ENCODE peak calls at places on chromosomes 7 and 10, in six cellular contexts. One of them, this sample, is unnamed.

GRCh38 chr7:134188311-134188710 is 61.2 kb downstream of the LRGUK start:
- DNase-seq in GOT3: no peak
- DNase-seq in adrenal gland: no peak
- DNase-seq in effector memory CD8-positive, alpha-beta T cell: no peak
- DNase-seq in left ventricle myocardium inferior: no peak
- DNase-seq in NCI-H1092 treated with DMSO at 0.1 percent for 48 hours: no peak
- DNase-seq in this sample: no peak

GRCh38 chr10:128747556-128748335 is 621.5 kb upstream of the MKI67 start:
- DNase-seq in adrenal gland: no peak
- DNase-seq in effector memory CD8-positive, alpha-beta T cell: no peak
- DNase-seq in left ventricle myocardium inferior: no peak
- DNase-seq in GOT3: no peak
- DNase-seq in NCI-H1092 treated with DMSO at 0.1 percent for 48 hours: no peak
- DNase-seq in this sample: no peak

GRCh38 chr10:102517553-102517952 is 13.8 kb downstream of the SUFU start:
- DNase-seq in GOT3: no peak
- DNase-seq in effector memory CD8-positive, alpha-beta T cell: no peak
- DNase-seq in NCI-H1092 treated with DMSO at 0.1 percent for 48 hours: no peak
- DNase-seq in adrenal gland: no peak
- DNase-seq in left ventricle myocardium inferior: no peak
- DNase-seq in this sample: no peak

GRCh38 chr7:92621641-92622429 is 31.6 kb upstream of the FAM133B start:
- DNase-seq in effector memory CD8-positive, alpha-beta T cell: no peak
- DNase-seq in NCI-H1092 treated with DMSO at 0.1 percent for 48 hours: no peak
- DNase-seq in adrenal gland: no peak
- DNase-seq in GOT3: no peak
- DNase-seq in left ventricle myocardium inferior: no peak
- DNase-seq in this sample: no peak

GRCh38 chr10:52818019-52818418 is 45.4 kb upstream of the MBL2 start:
- DNase-seq in left ventricle myocardium inferior: no peak
- DNase-seq in GOT3: no peak
- DNase-seq in effector memory CD8-positive, alpha-beta T cell: no peak
- DNase-seq in NCI-H1092 treated with DMSO at 0.1 percent for 48 hours: peak; percentile 1
- DNase-seq in adrenal gland: no peak
- DNase-seq in this sample: peak; percentile 76

GRCh38 chr7:73741600-73741999 is 3.0 kb upstream of the ABHD11 start:
- DNase-seq in adrenal gland: no peak
- DNase-seq in NCI-H1092 treated with DMSO at 0.1 percent for 48 hours: peak; percentile 79
- DNase-seq in GOT3: no peak
- DNase-seq in left ventricle myocardium inferior: no peak
- DNase-seq in effector memory CD8-positive, alpha-beta T cell: no peak
- DNase-seq in this sample: no peak

GRCh38 chr7:36916116-36916515 is 191.8 kb upstream of the AOAH start:
- DNase-seq in NCI-H1092 treated with DMSO at 0.1 percent for 48 hours: no peak
- DNase-seq in left ventricle myocardium inferior: no peak
- DNase-seq in GOT3: no peak
- DNase-seq in effector memory CD8-positive, alpha-beta T cell: no peak
- DNase-seq in adrenal gland: no peak
- DNase-seq in this sample: no peak

GRCh38 chr7:32175099-32175498 is 104.9 kb upstream of the PDE1C start:
- DNase-seq in effector memory CD8-positive, alpha-beta T cell: no peak
- DNase-seq in GOT3: no peak
- DNase-seq in adrenal gland: no peak
- DNase-seq in left ventricle myocardium inferior: no peak
- DNase-seq in NCI-H1092 treated with DMSO at 0.1 percent for 48 hours: no peak
- DNase-seq in this sample: no peak

GRCh38 chr7:157474685-157475084 is 137.9 kb downstream of the DNAJB6 start:
- DNase-seq in NCI-H1092 treated with DMSO at 0.1 percent for 48 hours: no peak
- DNase-seq in left ventricle myocardium inferior: no peak
- DNase-seq in adrenal gland: no peak
- DNase-seq in GOT3: no peak
- DNase-seq in effector memory CD8-positive, alpha-beta T cell: no peak
- DNase-seq in this sample: peak; percentile 62

GRCh38 chr10:29642996-29643395 is 8.2 kb upstream of the SVIL start:
- DNase-seq in NCI-H1092 treated with DMSO at 0.1 percent for 48 hours: no peak
- DNase-seq in left ventricle myocardium inferior: no peak
- DNase-seq in GOT3: no peak
- DNase-seq in effector memory CD8-positive, alpha-beta T cell: no peak
- DNase-seq in adrenal gland: peak; percentile 43
- DNase-seq in this sample: no peak

GRCh38 chr10:69721690-69722310 is 79.9 kb upstream of the COL13A1 start:
- DNase-seq in NCI-H1092 treated with DMSO at 0.1 percent for 48 hours: no peak
- DNase-seq in effector memory CD8-positive, alpha-beta T cell: no peak
- DNase-seq in adrenal gland: no peak
- DNase-seq in GOT3: no peak
- DNase-seq in left ventricle myocardium inferior: peak; percentile 71
- DNase-seq in this sample: no peak

GRCh38 chr7:25028370-25028971 is 48.5 kb upstream of the OSBPL3 start:
- DNase-seq in GOT3: no peak
- DNase-seq in NCI-H1092 treated with DMSO at 0.1 percent for 48 hours: no peak
- DNase-seq in left ventricle myocardium inferior: no peak
- DNase-seq in adrenal gland: no peak
- DNase-seq in effector memory CD8-positive, alpha-beta T cell: no peak
- DNase-seq in this sample: peak; percentile 84

GRCh38 chr7:1892011-1892965 is 222.2 kb downstream of the ELFN1 start:
- DNase-seq in effector memory CD8-positive, alpha-beta T cell: no peak
- DNase-seq in NCI-H1092 treated with DMSO at 0.1 percent for 48 hours: no peak
- DNase-seq in left ventricle myocardium inferior: no peak
- DNase-seq in adrenal gland: no peak
- DNase-seq in GOT3: no peak
- DNase-seq in this sample: no peak

GRCh38 chr7:1973321-1974251 is 259.2 kb downstream of the MAD1L1 start:
- DNase-seq in effector memory CD8-positive, alpha-beta T cell: no peak
- DNase-seq in left ventricle myocardium inferior: no peak
- DNase-seq in NCI-H1092 treated with DMSO at 0.1 percent for 48 hours: no peak
- DNase-seq in adrenal gland: no peak
- DNase-seq in GOT3: no peak
- DNase-seq in this sample: no peak

GRCh38 chr7:121048195-121048594 is 59.7 kb downstream of the CPED1 start:
- DNase-seq in effector memory CD8-positive, alpha-beta T cell: no peak
- DNase-seq in adrenal gland: no peak
- DNase-seq in NCI-H1092 treated with DMSO at 0.1 percent for 48 hours: no peak
- DNase-seq in left ventricle myocardium inferior: no peak
- DNase-seq in GOT3: no peak
- DNase-seq in this sample: no peak

GRCh38 chr7:158816995-158817394 is 12.3 kb downstream of the ESYT2 start:
- DNase-seq in left ventricle myocardium inferior: no peak
- DNase-seq in adrenal gland: no peak
- DNase-seq in GOT3: no peak
- DNase-seq in NCI-H1092 treated with DMSO at 0.1 percent for 48 hours: no peak
- DNase-seq in effector memory CD8-positive, alpha-beta T cell: no peak
- DNase-seq in this sample: no peak

GRCh38 chr10:19832624-19833507 is 16.6 kb downstream of the PLXDC2 start:
- DNase-seq in NCI-H1092 treated with DMSO at 0.1 percent for 48 hours: no peak
- DNase-seq in left ventricle myocardium inferior: no peak
- DNase-seq in GOT3: no peak
- DNase-seq in adrenal gland: peak; percentile 29
- DNase-seq in effector memory CD8-positive, alpha-beta T cell: no peak
- DNase-seq in this sample: no peak

GRCh38 chr7:31017748-31018120 is 34.4 kb upstream of the ADCYAP1R1 start:
- DNase-seq in adrenal gland: no peak
- DNase-seq in NCI-H1092 treated with DMSO at 0.1 percent for 48 hours: no peak
- DNase-seq in left ventricle myocardium inferior: no peak
- DNase-seq in GOT3: no peak
- DNase-seq in effector memory CD8-positive, alpha-beta T cell: no peak
- DNase-seq in this sample: no peak

GRCh38 chr10:98425511-98426352 is 10.8 kb upstream of the PYROXD2 start:
- DNase-seq in adrenal gland: peak; percentile 38
- DNase-seq in GOT3: peak; percentile 10
- DNase-seq in NCI-H1092 treated with DMSO at 0.1 percent for 48 hours: peak; percentile 2
- DNase-seq in effector memory CD8-positive, alpha-beta T cell: peak; percentile 35
- DNase-seq in left ventricle myocardium inferior: peak; percentile 40
- DNase-seq in this sample: peak; percentile 28

GRCh38 chr7:25894902-25895791 is 256.9 kb upstream of the NFE2L3 start:
- DNase-seq in left ventricle myocardium inferior: peak; percentile 63
- DNase-seq in GOT3: peak; percentile 20
- DNase-seq in adrenal gland: peak; percentile 80
- DNase-seq in NCI-H1092 treated with DMSO at 0.1 percent for 48 hours: no peak
- DNase-seq in effector memory CD8-positive, alpha-beta T cell: peak; percentile 49
- DNase-seq in this sample: no peak

GRCh38 chr7:44051611-44052220 is 7.2 kb downstream of the DBNL start:
- DNase-seq in NCI-H1092 treated with DMSO at 0.1 percent for 48 hours: no peak
- DNase-seq in effector memory CD8-positive, alpha-beta T cell: no peak
- DNase-seq in GOT3: no peak
- DNase-seq in adrenal gland: no peak
- DNase-seq in left ventricle myocardium inferior: no peak
- DNase-seq in this sample: no peak